ENCODE peak calls at places on chromosome 17, in six cellular contexts. D is neuronal stem cell, Q is IMR-90, C is mesendoderm, U is trophoblast cell, A is H1. V is an unnamed sample.

GRCh38 chr17:77210331-77210730 is 69.6 kb downstream of the SEC14L1 start:
- DNase-seq in Q (no peak), D (no peak), U (no peak), C (no peak), A (no peak), V (no peak)

GRCh38 chr17:77475012-77475976 is 334.5 kb downstream of the SEC14L1 start:
- DNase-seq in U (no peak), C (no peak), D (no peak), Q (peak), A (no peak), V (peak)

GRCh38 chr17:82287849-82288601 is 14.5 kb upstream of the CSNK1D start:
- DNase-seq in A (no peak), C (no peak), U (no peak), D (no peak), Q (peak), V (peak)

GRCh38 chr17:4675791-4676190 is 28.1 kb downstream of the PELP1 start:
- DNase-seq in U (no peak), Q (no peak), A (no peak), C (no peak), D (no peak), V (no peak)

GRCh38 chr17:14688134-14688533 is 387.3 kb downstream of the HS3ST3B1 start:
- DNase-seq in A (no peak), Q (no peak), C (peak), D (no peak), U (no peak), V (no peak)

GRCh38 chr17:81331527-81332043 is 36.5 kb upstream of the SLC38A10 start:
- DNase-seq in Q (no peak), D (no peak), U (no peak), A (no peak), C (no peak), V (no peak)

GRCh38 chr17:82956146-82956725 is 116.4 kb upstream of the ZNF750 start:
- DNase-seq in C (no peak), Q (no peak), D (no peak), A (no peak), U (no peak), V (no peak)

GRCh38 chr17:58556833-58557250 is 42.4 kb upstream of the MTMR4 start:
- DNase-seq in Q (no peak), A (no peak), U (no peak), C (no peak), D (no peak), V (no peak)

DNA sequence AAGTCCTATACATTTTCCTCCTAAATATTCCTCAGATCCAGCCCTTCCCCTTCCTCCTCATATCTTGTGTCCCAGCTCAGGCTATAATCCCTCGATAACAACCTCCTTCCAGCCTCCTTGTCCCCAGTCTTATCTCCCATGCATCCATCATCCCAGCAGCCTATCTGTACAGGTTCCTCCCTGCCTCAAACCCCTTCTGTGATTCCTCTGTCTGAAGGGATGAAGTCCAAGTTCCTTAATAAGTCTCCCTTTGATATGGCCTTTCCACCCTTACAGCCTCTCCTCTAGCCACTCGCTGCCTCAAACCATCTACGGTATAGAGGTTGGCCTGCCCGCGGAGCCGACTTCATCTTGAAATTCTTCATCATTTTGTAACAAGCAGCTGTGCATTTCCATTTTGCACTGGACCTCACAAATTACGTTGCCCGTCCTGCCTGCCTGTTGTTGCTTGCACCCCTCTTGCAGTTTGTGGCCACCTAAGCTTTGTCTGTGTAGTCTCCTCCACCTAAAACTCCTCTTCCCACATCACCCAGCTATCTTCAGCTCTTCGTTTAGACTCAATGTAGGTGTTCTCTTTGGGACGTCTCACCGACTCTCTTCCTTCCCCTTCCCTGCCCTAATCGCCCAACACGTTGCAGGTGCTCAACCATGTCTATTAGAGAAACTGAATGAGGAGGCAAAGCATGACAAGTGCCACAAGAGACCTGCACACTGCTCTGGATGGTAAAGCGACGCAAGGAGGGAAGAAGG is 763 bp upstream of the CDK5RAP3 start:
- DNase-seq in C (no peak), A (no peak), U (no peak), D (no peak), Q (no peak), V (no peak)
- H3K4me3 ChIP-seq in C (no peak), A (no peak), U (no peak), D (peak), Q (peak), V (peak)

GRCh38 chr17:56822725-56823124 is 11.0 kb downstream of the C17orf67 start:
- DNase-seq in Q (no peak), U (no peak), D (no peak), C (no peak), A (no peak), V (no peak)
- H2AK5ac ChIP-seq in Q (no peak), U (no peak), D (no peak), C (no peak), A (no peak), V (no peak)

GRCh38 chr17:67708378-67708777 is 9.4 kb upstream of the NOL11 start:
- DNase-seq in A (peak), Q (no peak), U (no peak), D (no peak), C (peak), V (no peak)
- H4K8ac ChIP-seq in A (no peak), Q (no peak), U (no peak), D (no peak), C (no peak), V (no peak)

DNA sequence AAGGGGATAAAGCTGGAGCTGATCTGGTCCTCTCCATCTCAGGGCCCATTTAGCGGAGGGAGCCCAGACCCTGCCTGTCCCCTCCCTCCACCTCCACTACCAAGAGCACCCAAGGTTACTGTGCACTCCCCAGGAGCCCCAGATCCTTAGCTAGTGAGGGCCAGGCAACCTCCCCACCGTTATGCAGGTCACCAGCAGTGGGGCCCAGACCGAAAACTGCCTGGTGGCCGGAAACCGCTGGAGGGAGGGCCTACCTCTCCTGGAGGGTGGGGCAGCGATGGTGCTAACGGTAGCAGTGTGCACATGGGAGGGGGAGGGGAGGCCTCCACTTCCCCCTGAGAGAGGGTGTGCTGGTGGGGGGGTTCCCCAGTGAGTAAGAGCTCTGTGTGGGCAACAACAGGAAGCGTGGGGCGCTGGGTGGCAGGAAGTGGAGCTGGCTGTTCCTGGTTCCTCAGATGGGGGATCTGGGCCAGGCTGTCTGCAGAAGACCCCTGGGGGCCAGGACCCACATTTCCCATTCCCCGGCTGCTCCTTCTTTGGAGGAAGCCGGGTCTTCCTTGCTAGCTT is 4.4 kb downstream of the FMNL1 start:
- DNase-seq in A (no peak), D (no peak), U (no peak), Q (no peak), C (no peak), V (no peak)
- H3K4me3 ChIP-seq in A (no peak), D (no peak), U (no peak), Q (no peak), C (no peak), V (no peak)

DNA sequence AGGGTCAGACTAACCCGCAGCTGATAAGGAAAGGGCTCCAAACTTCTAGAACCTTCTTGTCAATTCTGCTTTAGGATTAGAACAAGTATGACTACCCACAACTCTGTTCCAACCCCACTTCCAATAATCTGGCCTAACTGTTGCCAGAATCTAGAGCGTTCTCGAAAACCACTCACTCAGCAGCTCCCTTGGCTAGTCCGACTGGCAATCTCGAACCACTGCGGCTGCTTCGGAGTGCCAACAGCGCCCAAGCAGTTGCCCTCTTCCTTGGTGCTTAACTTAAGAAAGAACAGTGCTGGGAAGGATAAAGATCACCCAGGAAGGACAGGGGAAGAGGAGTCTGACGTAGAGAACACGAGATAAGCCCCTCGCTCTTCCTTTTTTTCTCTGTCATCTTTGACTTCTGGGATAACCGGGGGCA is 818 bp downstream of the DNAJC7 start:
- DNase-seq in C (no peak), A (no peak), D (no peak), U (no peak), Q (peak), V (peak)
- H2AK5ac ChIP-seq in C (peak), A (peak), D (no peak), U (peak), Q (peak), V (peak)

GRCh38 chr17:2911755-2912111 is 115.5 kb downstream of the RAP1GAP2 start:
- DNase-seq in C (no peak), A (no peak), Q (no peak), D (no peak), U (no peak), V (no peak)

GRCh38 chr17:2911035-2911754 is 115.0 kb downstream of the RAP1GAP2 start:
- DNase-seq in A (no peak), Q (no peak), D (no peak), U (no peak), C (no peak), V (no peak)

GRCh38 chr17:2909164-2909852 is 113.1 kb downstream of the RAP1GAP2 start:
- DNase-seq in Q (no peak), C (no peak), A (no peak), U (no peak), D (no peak), V (no peak)

GRCh38 chr17:2909853-2910234 is 113.6 kb downstream of the RAP1GAP2 start:
- DNase-seq in D (no peak), Q (no peak), A (no peak), C (no peak), U (no peak), V (no peak)

DNA sequence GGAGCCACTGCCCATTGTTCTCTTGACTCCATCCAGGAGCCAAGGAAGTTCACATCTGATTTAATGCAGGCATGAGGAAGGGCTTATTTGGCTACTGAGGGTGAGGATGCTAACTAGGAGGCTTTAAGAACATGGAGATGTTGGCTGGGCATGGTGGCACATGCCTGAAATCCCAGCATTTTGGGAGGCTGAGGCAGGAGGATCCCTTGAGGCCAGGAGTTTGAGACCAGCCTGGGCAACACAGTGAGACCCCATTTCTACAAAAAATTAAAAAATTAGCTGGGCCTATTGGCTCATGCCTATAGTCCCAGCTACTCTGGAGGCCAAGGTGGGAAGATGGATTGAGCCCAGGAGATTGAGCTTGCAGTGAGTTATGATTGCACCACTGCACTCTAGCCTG is 116.5 kb downstream of the RAP1GAP2 start:
- DNase-seq in C (no peak), Q (no peak), U (no peak), D (no peak), A (no peak), V (no peak)
- H4K8ac ChIP-seq in C (no peak), Q (no peak), U (no peak), D (no peak), A (no peak), V (no peak)

DNA sequence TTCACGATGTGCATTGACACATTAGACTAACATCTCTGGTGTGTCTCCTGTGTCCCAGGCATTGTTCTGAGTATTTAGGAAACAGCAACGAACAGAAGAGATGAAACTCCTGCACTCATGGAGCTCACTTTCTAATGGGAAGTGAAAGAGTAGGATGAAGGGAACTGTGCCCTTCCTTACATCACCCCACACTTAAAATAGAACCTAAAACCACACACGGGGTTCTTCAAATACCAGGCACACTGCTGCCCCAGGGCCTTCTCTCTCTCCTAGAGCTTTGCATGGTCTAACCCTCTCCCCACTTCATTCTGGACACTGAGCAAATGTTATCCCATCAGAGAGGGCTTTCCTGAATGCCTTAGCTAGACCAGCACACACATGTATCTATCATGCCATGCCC is 33.7 kb downstream of the TRIM25 start:
- DNase-seq in A (no peak), C (no peak), U (no peak), Q (no peak), D (no peak), V (no peak)
- H3K4me3 ChIP-seq in A (no peak), C (no peak), U (no peak), Q (no peak), D (no peak), V (no peak)

DNA sequence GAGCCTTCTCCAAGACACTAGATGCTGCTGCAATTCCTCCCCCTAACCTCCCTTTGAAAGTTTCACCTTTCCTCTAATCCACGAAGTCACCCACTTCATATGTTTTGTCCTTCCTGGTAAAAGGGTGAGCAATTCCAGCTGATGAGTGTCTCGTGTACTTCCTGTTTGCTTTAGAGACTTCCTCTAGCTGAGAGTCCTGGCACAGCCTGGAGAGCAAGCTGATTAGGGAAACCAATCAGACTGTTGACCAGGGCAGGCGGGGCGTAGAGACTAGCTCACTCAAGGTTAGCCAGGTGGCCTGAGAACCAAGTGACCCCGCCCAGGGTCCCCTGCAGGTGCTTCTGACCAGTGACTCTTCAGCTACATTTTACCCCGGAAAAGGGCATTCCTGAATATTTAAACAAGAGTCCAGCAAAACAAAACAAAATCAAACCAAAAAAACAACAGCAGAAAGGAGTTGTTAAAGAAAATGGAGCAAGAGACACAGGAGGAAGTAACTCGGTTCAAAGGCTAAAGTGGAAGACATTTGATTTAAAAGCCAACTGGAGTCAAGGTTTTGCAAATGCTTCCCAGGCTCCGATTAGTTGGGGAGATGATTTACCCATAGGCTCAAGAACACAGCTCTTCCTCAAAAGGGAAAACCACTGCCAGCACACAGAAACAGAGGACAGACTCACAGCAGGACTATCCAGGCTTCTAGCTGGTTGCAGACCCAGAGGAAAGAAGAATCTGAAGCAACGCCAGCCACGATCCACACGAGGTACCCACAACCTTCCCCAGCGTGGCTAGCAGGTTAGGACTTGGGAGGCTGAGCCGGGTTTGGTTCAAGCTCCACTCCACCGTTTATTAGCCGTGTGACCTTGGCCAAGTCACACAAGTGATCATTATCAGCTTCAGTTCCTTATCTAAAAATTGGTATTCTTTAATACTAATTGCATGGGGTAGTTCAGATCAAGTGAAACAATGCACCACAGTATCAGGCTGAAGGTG is 13.4 kb downstream of the HSPB9 start:
- DNase-seq in A (no peak), C (peak), D (no peak), U (no peak), Q (peak), V (peak)
- H2AK5ac ChIP-seq in A (no peak), C (no peak), D (no peak), U (no peak), Q (peak), V (peak)

GRCh38 chr17:29042679-29043538 is at the start of gene PIPOX:
- DNase-seq in C (peak), A (peak), Q (peak), U (no peak), D (peak), V (peak)
- H4K8ac ChIP-seq in C (no peak), A (peak), Q (no peak), U (no peak), D (peak), V (no peak)